ENCODE peak calls at places on chromosomes 13 and 19, in seven cellular contexts. One of them, this sample, is unnamed.

GRCh38 chr13:97289514-97290298 is 67.6 kb downstream of the MBNL2 start:
- DNase-seq in lower lobe of right lung: no peak
- DNase-seq in GM20000: no peak
- DNase-seq in cardiac fibroblast: no peak
- DNase-seq in astrocyte of the cerebellum: no peak
- DNase-seq in thoracic aorta: no peak
- DNase-seq in type B pancreatic cell: no peak
- DNase-seq in this sample: no peak

GRCh38 chr13:27226991-27227390 is 24.4 kb upstream of the RPL21 start:
- DNase-seq in lower lobe of right lung: no peak
- DNase-seq in GM20000: no peak
- DNase-seq in cardiac fibroblast: no peak
- DNase-seq in astrocyte of the cerebellum: no peak
- DNase-seq in thoracic aorta: no peak
- DNase-seq in type B pancreatic cell: no peak
- DNase-seq in this sample: no peak

GRCh38 chr13:102580552-102581169 is 16.1 kb upstream of the TPP2 start:
- DNase-seq in lower lobe of right lung: no peak
- DNase-seq in GM20000: peak
- DNase-seq in cardiac fibroblast: peak
- DNase-seq in astrocyte of the cerebellum: peak
- DNase-seq in thoracic aorta: no peak
- DNase-seq in type B pancreatic cell: no peak
- DNase-seq in this sample: no peak

GRCh38 chr13:75437582-75438318 is 44.2 kb downstream of the TBC1D4 start:
- DNase-seq in lower lobe of right lung: no peak
- DNase-seq in GM20000: no peak
- DNase-seq in cardiac fibroblast: peak
- DNase-seq in astrocyte of the cerebellum: no peak
- DNase-seq in thoracic aorta: no peak
- DNase-seq in type B pancreatic cell: no peak
- DNase-seq in this sample: no peak

GRCh38 chr19:27674701-27675100 is 1538.2 kb downstream of the UQCRFS1 start:
- DNase-seq in lower lobe of right lung: no peak
- DNase-seq in GM20000: no peak
- DNase-seq in cardiac fibroblast: no peak
- DNase-seq in astrocyte of the cerebellum: no peak
- DNase-seq in thoracic aorta: no peak
- DNase-seq in type B pancreatic cell: peak
- DNase-seq in this sample: peak

GRCh38 chr13:19596960-19597361 is 35.6 kb upstream of the TPTE2 start:
- DNase-seq in lower lobe of right lung: no peak
- DNase-seq in GM20000: no peak
- DNase-seq in cardiac fibroblast: no peak
- DNase-seq in astrocyte of the cerebellum: no peak
- DNase-seq in thoracic aorta: no peak
- DNase-seq in type B pancreatic cell: no peak
- DNase-seq in this sample: peak

GRCh38 chr13:30373727-30374126 is 48.6 kb upstream of the UBE2L5 start:
- DNase-seq in lower lobe of right lung: peak
- DNase-seq in GM20000: peak
- DNase-seq in cardiac fibroblast: no peak
- DNase-seq in astrocyte of the cerebellum: no peak
- DNase-seq in thoracic aorta: no peak
- DNase-seq in type B pancreatic cell: no peak
- DNase-seq in this sample: no peak

GRCh38 chr19:48506138-48506733 is 5.4 kb downstream of the LMTK3 start:
- DNase-seq in lower lobe of right lung: no peak
- DNase-seq in GM20000: peak
- DNase-seq in cardiac fibroblast: peak
- DNase-seq in astrocyte of the cerebellum: no peak
- DNase-seq in thoracic aorta: no peak
- DNase-seq in type B pancreatic cell: no peak
- DNase-seq in this sample: no peak

GRCh38 chr13:21219044-21219381 is 42.6 kb downstream of the MRPL57 start:
- DNase-seq in lower lobe of right lung: no peak
- DNase-seq in GM20000: no peak
- DNase-seq in cardiac fibroblast: no peak
- DNase-seq in astrocyte of the cerebellum: no peak
- DNase-seq in thoracic aorta: no peak
- DNase-seq in type B pancreatic cell: no peak
- DNase-seq in this sample: peak

GRCh38 chr19:32067686-32068085 is 277.7 kb upstream of the ZNF507 start:
- DNase-seq in lower lobe of right lung: no peak
- DNase-seq in GM20000: no peak
- DNase-seq in cardiac fibroblast: no peak
- DNase-seq in astrocyte of the cerebellum: no peak
- DNase-seq in thoracic aorta: no peak
- DNase-seq in type B pancreatic cell: no peak
- DNase-seq in this sample: no peak

GRCh38 chr13:50713849-50714248 is 129.6 kb downstream of the DLEU7 start:
- DNase-seq in lower lobe of right lung: peak
- DNase-seq in GM20000: peak
- DNase-seq in cardiac fibroblast: peak
- DNase-seq in astrocyte of the cerebellum: peak
- DNase-seq in thoracic aorta: no peak
- DNase-seq in type B pancreatic cell: no peak
- DNase-seq in this sample: no peak

GRCh38 chr13:38008636-38009035 is 139.1 kb upstream of the TRPC4 start:
- DNase-seq in lower lobe of right lung: no peak
- DNase-seq in GM20000: no peak
- DNase-seq in cardiac fibroblast: peak
- DNase-seq in astrocyte of the cerebellum: no peak
- DNase-seq in thoracic aorta: no peak
- DNase-seq in type B pancreatic cell: no peak
- DNase-seq in this sample: no peak

GRCh38 chr13:91722267-91722884 is 324.0 kb downstream of the GPC5 start:
- DNase-seq in lower lobe of right lung: no peak
- DNase-seq in GM20000: no peak
- DNase-seq in cardiac fibroblast: peak
- DNase-seq in astrocyte of the cerebellum: peak
- DNase-seq in thoracic aorta: no peak
- DNase-seq in type B pancreatic cell: no peak
- DNase-seq in this sample: no peak

DNA sequence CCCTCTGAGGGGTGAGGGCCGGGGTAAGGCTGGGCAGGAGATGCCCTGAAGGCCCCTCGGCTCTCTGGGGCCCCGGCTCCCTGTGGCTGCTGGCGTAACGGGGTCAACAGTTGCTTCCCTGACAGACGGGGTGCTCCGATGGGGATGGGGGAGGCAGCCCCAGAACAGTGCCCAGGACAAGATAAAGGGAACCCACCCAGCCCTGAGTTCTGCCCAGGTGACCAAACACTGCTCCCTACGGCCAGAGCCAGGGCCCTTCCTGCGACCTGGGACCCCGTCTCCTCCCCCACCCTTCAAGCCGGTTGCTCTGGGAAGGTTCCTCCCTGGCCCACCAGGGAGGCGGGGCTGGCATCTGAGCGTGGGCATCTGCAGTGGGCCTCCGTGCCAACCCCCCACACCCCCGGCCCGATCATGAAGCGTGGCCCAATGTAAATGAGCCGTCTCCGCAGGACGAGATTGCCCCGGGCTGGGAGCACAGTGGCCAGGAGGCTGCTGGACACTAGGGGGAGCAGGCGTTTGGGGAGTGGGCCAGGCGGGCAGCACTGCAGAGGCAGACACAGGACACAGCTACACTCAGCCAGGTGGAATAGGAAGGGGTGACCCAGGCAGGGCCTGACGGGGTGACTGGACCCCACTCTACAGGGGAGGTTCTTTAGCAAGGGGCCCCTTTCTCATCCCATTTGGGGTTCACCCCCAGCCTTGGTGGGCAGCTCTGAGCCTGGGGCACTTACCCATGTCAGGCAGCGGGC is 1.1 kb upstream of the NKPD1 start:
- DNase-seq in lower lobe of right lung: no peak
- DNase-seq in GM20000: no peak
- DNase-seq in cardiac fibroblast: peak
- DNase-seq in astrocyte of the cerebellum: no peak
- DNase-seq in thoracic aorta: no peak
- DNase-seq in type B pancreatic cell: no peak
- DNase-seq in this sample: no peak
- TF ChIP-seq CTCF in lower lobe of right lung: peak
- TF ChIP-seq CTCF in GM20000: no peak
- TF ChIP-seq CTCF in cardiac fibroblast: peak
- TF ChIP-seq CTCF in astrocyte of the cerebellum: peak
- TF ChIP-seq CTCF in thoracic aorta: no peak
- TF ChIP-seq CTCF in type B pancreatic cell: peak
- TF ChIP-seq CTCF in this sample: peak

DNA sequence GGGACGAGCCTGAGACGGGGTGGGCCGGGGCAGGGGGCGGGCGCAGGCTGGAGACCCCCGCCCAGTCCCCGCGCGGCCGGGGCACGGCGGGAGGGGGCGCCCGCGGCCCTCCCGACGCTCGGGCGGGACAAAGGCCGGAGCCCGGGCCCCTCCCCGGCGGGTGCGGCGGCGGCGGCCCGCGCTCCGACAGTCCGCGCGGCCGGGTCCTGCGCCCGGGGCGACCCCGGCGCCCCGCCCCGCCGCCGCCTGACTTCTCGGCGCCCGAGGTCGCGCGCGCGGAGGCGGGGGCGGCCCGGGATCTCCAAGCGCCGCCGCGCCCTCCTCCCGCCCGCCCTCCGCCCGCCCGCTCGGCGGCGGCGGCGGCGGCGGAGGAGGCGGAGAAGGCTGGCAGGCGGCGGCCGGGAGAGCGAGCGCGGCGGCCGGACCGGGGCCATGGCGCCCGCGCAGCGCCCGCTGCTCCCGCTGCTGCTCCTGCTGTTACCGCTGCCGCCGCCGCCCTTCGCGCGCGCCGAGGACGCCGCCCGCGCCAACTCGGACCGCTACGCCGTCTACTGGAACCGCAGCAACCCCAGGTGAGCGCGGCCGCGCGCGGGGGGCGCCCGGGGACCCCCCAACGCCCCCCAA is at the start of gene EFNA2:
- DNase-seq in lower lobe of right lung: no peak
- DNase-seq in GM20000: peak
- DNase-seq in cardiac fibroblast: no peak
- DNase-seq in astrocyte of the cerebellum: no peak
- DNase-seq in thoracic aorta: no peak
- DNase-seq in type B pancreatic cell: no peak
- DNase-seq in this sample: no peak
- TF ChIP-seq CTCF in lower lobe of right lung: no peak
- TF ChIP-seq CTCF in GM20000: peak
- TF ChIP-seq CTCF in cardiac fibroblast: no peak
- TF ChIP-seq CTCF in astrocyte of the cerebellum: no peak
- TF ChIP-seq CTCF in thoracic aorta: no peak
- TF ChIP-seq CTCF in type B pancreatic cell: peak
- TF ChIP-seq CTCF in this sample: no peak

GRCh38 chr13:94416454-94417080 is 62.9 kb downstream of the DCT start:
- DNase-seq in lower lobe of right lung: no peak
- DNase-seq in GM20000: no peak
- DNase-seq in cardiac fibroblast: peak
- DNase-seq in astrocyte of the cerebellum: no peak
- DNase-seq in thoracic aorta: no peak
- DNase-seq in type B pancreatic cell: no peak
- DNase-seq in this sample: no peak
- TF ChIP-seq CTCF in lower lobe of right lung: peak
- TF ChIP-seq CTCF in GM20000: no peak
- TF ChIP-seq CTCF in cardiac fibroblast: peak
- TF ChIP-seq CTCF in astrocyte of the cerebellum: peak
- TF ChIP-seq CTCF in thoracic aorta: no peak
- TF ChIP-seq CTCF in type B pancreatic cell: peak
- TF ChIP-seq CTCF in this sample: peak

DNA sequence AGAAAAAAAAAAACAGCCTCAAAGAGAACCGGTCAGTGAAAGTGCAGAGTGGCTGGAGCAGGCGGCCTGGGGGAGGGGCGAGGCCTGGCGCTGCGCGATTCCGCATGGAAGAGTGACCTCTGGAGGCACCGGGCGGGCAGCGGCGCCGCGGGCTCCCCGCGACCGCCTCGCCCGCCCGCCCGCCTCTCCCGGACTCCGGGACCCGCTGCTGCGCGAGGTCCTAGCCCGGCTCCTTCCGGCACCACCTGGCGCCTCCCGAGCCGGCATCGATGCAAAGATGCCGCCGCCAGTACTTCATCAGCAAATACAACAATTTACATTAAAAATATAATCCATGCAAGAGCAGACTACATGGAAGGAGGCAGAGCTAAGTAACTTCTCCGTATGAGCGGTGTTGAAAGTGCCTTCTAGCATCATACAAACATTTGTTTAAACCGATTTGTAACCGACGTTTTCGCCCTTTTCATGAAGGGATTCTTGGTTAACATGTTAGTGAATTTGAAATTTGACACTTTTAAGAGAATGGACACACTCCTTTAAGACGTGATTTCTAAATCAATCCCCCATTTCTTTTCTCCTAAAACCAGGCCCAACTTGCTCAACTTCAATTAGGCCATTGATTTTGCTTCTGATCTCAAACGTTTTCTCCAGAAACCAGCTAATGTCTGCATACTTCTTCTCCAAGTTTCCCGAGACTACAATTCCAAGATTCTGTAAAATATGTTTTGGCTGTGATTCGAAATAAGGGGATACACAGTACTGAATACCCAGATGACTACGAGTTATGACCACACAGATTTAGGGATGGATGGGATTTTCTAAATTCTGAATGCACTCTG is 2.1 kb downstream of the EFNB2 start:
- DNase-seq in lower lobe of right lung: peak
- DNase-seq in GM20000: peak
- DNase-seq in cardiac fibroblast: peak
- DNase-seq in astrocyte of the cerebellum: peak
- DNase-seq in thoracic aorta: no peak
- DNase-seq in type B pancreatic cell: peak
- DNase-seq in this sample: peak
- TF ChIP-seq CTCF in lower lobe of right lung: peak
- TF ChIP-seq CTCF in GM20000: no peak
- TF ChIP-seq CTCF in cardiac fibroblast: peak
- TF ChIP-seq CTCF in astrocyte of the cerebellum: peak
- TF ChIP-seq CTCF in thoracic aorta: peak
- TF ChIP-seq CTCF in type B pancreatic cell: peak
- TF ChIP-seq CTCF in this sample: peak

DNA sequence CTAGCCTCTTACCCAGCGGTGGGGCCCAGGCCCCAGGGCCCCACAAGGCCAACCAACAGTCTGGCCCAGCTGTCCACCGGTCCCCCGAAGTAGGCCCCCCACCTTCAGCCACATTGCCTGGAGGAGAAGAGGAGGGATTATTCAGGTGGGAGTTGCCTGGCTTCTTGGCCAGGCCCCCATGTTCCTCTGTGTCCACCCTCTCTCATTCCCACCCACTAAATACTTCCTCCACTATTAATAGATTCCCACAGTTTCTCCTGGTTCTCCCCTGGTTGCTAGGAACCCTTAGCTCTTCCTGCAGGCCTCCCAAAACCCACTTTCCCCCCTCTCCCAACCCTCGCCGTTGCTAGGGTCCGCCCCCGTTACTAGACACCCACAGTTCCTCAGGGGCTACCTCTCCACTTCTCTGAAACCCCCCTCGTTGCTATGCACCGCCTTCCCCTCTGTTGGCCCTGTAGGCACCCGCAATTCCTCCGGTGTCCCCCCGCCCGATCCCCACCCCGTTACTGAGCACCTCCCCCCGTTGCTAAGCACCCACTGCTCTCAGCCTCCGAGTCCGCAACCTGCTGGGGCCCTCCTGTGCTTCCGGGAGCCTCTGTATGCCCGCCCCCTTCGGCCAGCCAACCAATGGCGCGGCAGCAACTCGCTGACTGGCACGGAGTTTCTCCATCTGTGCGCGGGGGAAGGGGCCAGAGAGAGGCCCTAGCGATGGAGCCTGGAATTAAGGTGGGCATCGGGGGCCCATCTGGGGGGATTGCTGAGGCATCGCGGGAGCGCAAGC is 2.0 kb downstream of the COQ8B start:
- DNase-seq in lower lobe of right lung: peak
- DNase-seq in GM20000: peak
- DNase-seq in cardiac fibroblast: peak
- DNase-seq in astrocyte of the cerebellum: peak
- DNase-seq in thoracic aorta: peak
- DNase-seq in type B pancreatic cell: peak
- DNase-seq in this sample: peak
- TF ChIP-seq CTCF in lower lobe of right lung: no peak
- TF ChIP-seq CTCF in GM20000: no peak
- TF ChIP-seq CTCF in cardiac fibroblast: no peak
- TF ChIP-seq CTCF in astrocyte of the cerebellum: no peak
- TF ChIP-seq CTCF in thoracic aorta: no peak
- TF ChIP-seq CTCF in type B pancreatic cell: peak
- TF ChIP-seq CTCF in this sample: no peak

This sample was measured in osteocyte.